ENCODE peak calls at places on chromosomes 5 and 9, in five cellular contexts. F, S, P, B and Z are unnamed samples.

GRCh38 chr5:108730617-108731340 is 16.9 kb upstream of the FER start:
- DNase-seq in F (no peak), S (no peak), P (no peak), B (no peak), Z (no peak)

GRCh38 chr5:116404001-116404400 is 170.6 kb downstream of the SEMA6A start:
- DNase-seq in F (no peak), S (no peak), P (no peak), B (no peak), Z (no peak)

GRCh38 chr9:108687360-108687981 is 168.3 kb downstream of the ACTL7B start:
- DNase-seq in F (no peak), S (no peak), P (peak; percentile 29), B (no peak), Z (no peak)

GRCh38 chr9:113309204-113309813 is 6.1 kb upstream of the RNF183 start:
- DNase-seq in F (no peak), S (no peak), P (peak; percentile 49), B (no peak), Z (no peak)

GRCh38 chr9:89720721-89721660 is 116.2 kb downstream of the GADD45G start:
- DNase-seq in F (no peak), S (peak; percentile 46), P (no peak), B (no peak), Z (no peak)

GRCh38 chr5:27325513-27325912 is 287.1 kb upstream of the CDH9 start:
- DNase-seq in F (no peak), S (no peak), P (peak; percentile 57), B (no peak), Z (no peak)

GRCh38 chr5:14608169-14608568 is 26.6 kb downstream of the OTULINL start:
- DNase-seq in F (no peak), S (no peak), P (no peak), B (no peak), Z (no peak)

GRCh38 chr9:105233836-105234235 is 10.6 kb upstream of the SLC44A1 start:
- DNase-seq in F (no peak), S (no peak), P (peak; percentile 63), B (no peak), Z (no peak)

DNA sequence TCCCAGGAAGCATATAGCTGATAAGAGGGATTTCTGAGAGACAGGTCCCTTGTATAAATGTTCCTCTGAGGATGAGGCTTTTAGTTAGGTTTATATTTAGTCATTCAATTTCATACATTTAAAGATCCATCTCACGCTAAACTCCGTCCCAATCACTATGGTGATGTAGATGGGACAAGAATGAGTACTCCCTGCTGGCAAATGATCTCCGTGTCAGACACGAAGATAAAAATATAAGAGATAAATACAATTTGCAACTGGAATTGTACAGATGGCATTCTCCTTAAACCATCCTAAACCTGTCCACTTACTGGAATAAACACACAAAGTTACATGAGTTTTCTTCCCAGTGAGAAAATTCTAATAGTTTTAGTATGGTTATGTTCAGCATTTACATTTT is 233.0 kb downstream of the PRR16 start:
- DNase-seq in F (no peak), S (no peak), P (no peak), B (no peak), Z (no peak)
- H3K4me3 ChIP-seq in F (no peak overlapping the region), S (no peak overlapping the region), P (no peak overlapping the region), B (no peak overlapping the region), Z (no peak overlapping the region)

DNA sequence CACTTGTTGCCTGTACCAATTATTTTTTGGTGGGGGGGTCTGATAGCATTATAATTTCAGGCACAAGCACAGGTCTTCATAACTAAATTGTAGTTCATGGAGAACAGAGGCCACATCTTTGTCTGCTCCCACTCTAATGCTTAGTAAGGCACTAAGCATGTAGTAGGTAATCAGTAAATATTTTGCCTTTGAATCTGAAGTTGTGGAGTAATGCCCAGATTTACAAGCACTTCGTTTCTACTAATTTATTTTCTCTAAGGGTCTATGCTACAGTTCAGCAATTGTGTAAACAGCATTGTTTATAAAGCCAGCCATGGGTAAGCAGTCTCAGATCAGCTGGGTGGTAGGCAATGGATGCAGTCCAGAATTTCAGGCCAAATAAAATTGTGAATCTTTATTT is 78.6 kb downstream of the GRIA1 start:
- DNase-seq in F (no peak), S (no peak), P (no peak), B (no peak), Z (no peak)
- H3K4me3 ChIP-seq in F (no peak overlapping the region), S (no peak overlapping the region), P (no peak overlapping the region), B (no peak overlapping the region), Z (no peak overlapping the region)

DNA sequence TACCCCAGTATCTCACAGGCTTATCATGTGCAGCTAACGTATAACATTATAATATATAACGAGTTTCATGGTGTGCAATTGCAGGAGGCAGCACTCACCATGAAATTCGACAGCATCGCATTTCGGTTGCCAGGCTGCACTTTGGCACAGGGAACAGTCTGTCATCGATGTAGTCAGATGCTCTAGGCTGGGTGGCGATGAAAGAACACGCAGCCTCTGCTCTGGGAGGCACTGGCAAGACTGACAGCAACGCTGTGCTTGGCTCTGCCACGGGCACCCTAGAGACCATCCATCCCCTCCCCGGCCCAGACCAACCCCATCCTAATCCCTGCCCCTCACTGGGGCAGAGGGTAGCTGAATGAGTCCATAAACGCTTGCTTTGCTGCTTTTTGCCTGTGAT is 290.8 kb downstream of the MED10 start:
- DNase-seq in F (no peak), S (no peak), P (no peak), B (no peak), Z (no peak)
- H3K4me3 ChIP-seq in F (no peak overlapping the region), S (no peak overlapping the region), P (no peak overlapping the region), B (no peak overlapping the region), Z (no peak overlapping the region)

GRCh38 chr9:120531683-120532300 is 48.2 kb downstream of the CDK5RAP2 start:
- DNase-seq in F (no peak), S (no peak), P (peak; percentile 36), B (no peak), Z (no peak)
- H3K4me3 ChIP-seq in F (no peak overlapping the region), S (no peak overlapping the region), P (no peak overlapping the region), B (no peak overlapping the region), Z (no peak overlapping the region)

GRCh38 chr5:173922527-173922926 is 34.4 kb downstream of the CPEB4 start:
- DNase-seq in F (no peak), S (no peak), P (no peak), B (no peak), Z (no peak)

GRCh38 chr5:173920866-173921265 is 32.7 kb downstream of the CPEB4 start:
- DNase-seq in F (no peak), S (no peak), P (no peak), B (no peak), Z (no peak)

GRCh38 chr5:173920024-173920753 is 32.0 kb downstream of the CPEB4 start:
- DNase-seq in F (no peak), S (no peak), P (no peak), B (no peak), Z (no peak)

GRCh38 chr5:173917788-173918786 is 29.9 kb downstream of the CPEB4 start:
- DNase-seq in F (no peak), S (peak; percentile 55), P (peak; percentile 95), B (peak; percentile 66), Z (no peak)

DNA sequence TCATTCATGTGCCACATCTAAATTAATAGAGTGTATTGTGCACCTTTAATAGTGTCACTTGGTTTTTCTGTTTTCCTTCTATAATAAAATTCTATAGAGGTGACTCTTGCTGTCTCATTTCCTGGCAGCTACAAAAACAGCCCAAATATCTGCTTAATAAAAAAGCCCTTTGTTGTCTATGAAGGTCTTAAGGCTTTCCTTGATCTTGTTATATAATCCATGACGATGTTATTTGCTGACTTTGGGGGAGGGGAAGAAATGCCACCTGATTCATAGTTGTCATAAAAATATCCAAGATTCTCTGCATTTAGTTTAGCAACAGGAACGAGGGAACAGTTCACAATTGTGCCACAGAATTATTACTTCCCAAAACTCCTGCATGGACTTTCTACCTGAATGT is 31.3 kb downstream of the CPEB4 start:
- DNase-seq in F (no peak), S (no peak), P (no peak), B (no peak), Z (no peak)
- H3K4me3 ChIP-seq in F (peak overlapping the region; percentile 61), S (no peak overlapping the region), P (no peak overlapping the region), B (no peak overlapping the region), Z (no peak overlapping the region)

DNA sequence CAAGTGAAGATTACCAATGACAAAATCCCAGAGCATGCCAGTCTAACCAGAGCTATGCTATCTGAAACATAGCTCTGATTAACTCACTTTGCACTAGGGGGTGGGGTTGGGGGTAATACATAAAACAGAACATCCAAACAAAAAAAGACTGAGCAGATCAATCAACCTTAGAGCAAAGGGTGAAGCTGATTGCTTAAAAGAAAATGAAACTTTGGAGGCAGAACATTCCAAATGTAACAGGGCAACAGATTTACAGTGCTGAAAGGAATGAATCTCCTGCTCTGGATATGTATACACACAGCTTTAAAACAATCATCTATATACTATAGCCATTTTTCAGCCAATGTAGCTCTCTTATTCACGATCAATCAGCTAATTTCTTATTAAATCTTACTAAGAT is 4.9 kb downstream of the IL6ST start:
- DNase-seq in F (no peak), S (no peak), P (no peak), B (no peak), Z (no peak)
- H3K4me3 ChIP-seq in F (peak overlapping the region; percentile 30), S (no peak overlapping the region), P (no peak overlapping the region), B (peak overlapping the region; percentile 15), Z (peak overlapping the region; percentile 9)

DNA sequence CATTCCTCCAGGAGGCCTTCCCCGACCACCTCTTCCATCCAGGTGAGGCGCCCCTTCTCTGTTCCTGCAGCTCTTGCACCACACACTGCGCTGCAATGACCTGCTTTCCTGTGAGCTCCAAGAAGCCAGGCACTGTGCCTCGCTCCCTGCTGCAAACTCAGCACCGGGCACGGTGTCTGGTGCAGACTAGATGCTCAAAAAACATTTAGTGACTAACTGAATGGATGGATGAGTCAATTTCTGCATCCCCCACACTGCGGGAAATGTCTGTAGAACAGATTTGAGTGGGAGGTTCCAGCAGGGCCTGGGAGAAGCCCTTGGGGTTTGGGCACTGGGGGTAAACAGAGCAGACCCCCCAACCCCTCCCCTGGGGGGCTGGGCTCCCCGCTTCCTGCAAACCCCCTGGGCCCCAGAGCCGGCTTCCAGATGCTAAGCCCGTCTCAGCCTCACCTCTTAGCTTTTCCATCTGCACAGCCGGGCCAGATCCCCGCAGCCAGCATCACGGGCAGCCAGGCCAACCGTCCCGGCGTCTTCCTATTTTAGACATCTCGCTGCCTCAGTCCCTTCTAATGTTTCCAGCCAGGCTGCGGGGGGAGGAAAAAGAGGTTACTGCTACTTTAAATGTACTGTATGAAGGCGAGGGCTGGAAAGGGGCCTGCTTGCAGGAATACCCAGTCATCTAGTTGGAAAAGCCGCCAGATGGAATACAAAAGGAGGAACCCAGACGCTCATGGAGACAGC is 66.9 kb upstream of the GGTA1 start:
- DNase-seq in F (peak; percentile 58), S (peak; percentile 68), P (peak; percentile 72), B (peak; percentile 79), Z (no peak)
- H3K4me3 ChIP-seq in F (peak overlapping the region; percentile 67), S (peak overlapping the region; percentile 23), P (peak overlapping the region; percentile 34), B (peak overlapping the region; percentile 46), Z (peak overlapping the region; percentile 65)